ENCODE peak calls at places on chromosome 22, in six cellular contexts. T is activated naive CD8-positive, alpha-beta T cell treated with anti-CD3 and anti-CD28 coated beads, Interleukin-2, amount 50 U/mL, for 24 hours; Y is cardiac muscle cell; M is HCT116; W is activated gamma-delta T cell treated with anti-CD3 and anti-CD28 coated beads, Interleukin-2, amount 50 U/mL, for 16 hours; A is heart left ventricle. Q is an unnamed sample.

GRCh38 chr22:50548046-50548912 is 2.6 kb downstream of the KLHDC7B start:
- DNase-seq in M (no peak), Y (no peak), T (peak), A (no peak), W (no peak), Q (peak)

GRCh38 chr22:42939451-42939881 is 75.5 kb downstream of the PACSIN2 start:
- DNase-seq in A (no peak), M (no peak), T (no peak), W (no peak), Y (no peak), Q (no peak)

GRCh38 chr22:31044262-31044861 is 36.8 kb upstream of the SMTN start:
- DNase-seq in M (no peak), A (peak), Y (peak), W (no peak), T (no peak), Q (peak)

GRCh38 chr22:37981282-37982011 is 2.9 kb downstream of the SOX10 start:
- DNase-seq in T (no peak), W (no peak), M (no peak), Y (no peak), A (no peak), Q (no peak)

GRCh38 chr22:29689872-29690213 is 30.0 kb upstream of the CABP7 start:
- DNase-seq in T (peak), A (peak), W (no peak), M (no peak), Y (peak), Q (peak)

GRCh38 chr22:45583504-45583903 is 80.8 kb downstream of the FBLN1 start:
- DNase-seq in W (no peak), Y (no peak), T (no peak), A (no peak), M (no peak), Q (no peak)

GRCh38 chr22:44406581-44407403 is 91.2 kb downstream of the RTL6 start:
- DNase-seq in W (no peak), A (no peak), Y (no peak), T (no peak), M (no peak), Q (no peak)

GRCh38 chr22:24510694-24511625 is 15.8 kb downstream of the UPB1 start:
- DNase-seq in W (no peak), A (no peak), M (no peak), T (no peak), Y (peak), Q (no peak)

GRCh38 chr22:49933236-49933921 is 14.9 kb downstream of the CRELD2 start:
- DNase-seq in T (no peak), Y (no peak), W (no peak), A (no peak), M (no peak), Q (peak)

GRCh38 chr22:39999144-39999757 is 4.5 kb downstream of the FAM83F start:
- DNase-seq in Y (peak), A (no peak), M (no peak), W (no peak), T (no peak), Q (no peak)

GRCh38 chr22:28154856-28155255 is 235.8 kb upstream of the PITPNB start:
- DNase-seq in W (no peak), M (no peak), T (no peak), A (no peak), Y (no peak), Q (no peak)

GRCh38 chr22:31605851-31606585 is 56.0 kb downstream of the PISD start:
- DNase-seq in W (no peak), T (no peak), A (no peak), M (no peak), Y (no peak), Q (no peak)

GRCh38 chr22:20862540-20862939 is 3.7 kb downstream of the SNAP29 start:
- DNase-seq in Y (no peak), A (no peak), W (no peak), T (no peak), M (no peak), Q (no peak)

GRCh38 chr22:48936391-48936790 is 891.3 kb downstream of the BRD1 start:
- DNase-seq in T (no peak), W (no peak), A (no peak), Y (no peak), M (no peak), Q (no peak)